ENCODE peak calls at places on chromosome 5, in eight cellular contexts. B is omental fat pad, P is right lobe of liver, H is astrocyte, G is WTC11, E is fibroblast of lung, R is foreskin fibroblast, M is MCF 10A. A is an unnamed sample.

GRCh38 chr5:128225245-128226030 is 141.9 kb downstream of the SLC12A2 start:
- DNase-seq in G (no peak), E (peak; percentile 10), P (no peak), H (no peak), R (no peak), B (no peak), M (peak; percentile 29), A (no peak)

GRCh38 chr5:61617039-61617438 is 285.0 kb downstream of the ZSWIM6 start:
- DNase-seq in P (no peak), M (no peak), R (no peak), G (no peak), E (no peak), H (no peak), B (no peak), A (no peak)

GRCh38 chr5:62124266-62124665 is 181.7 kb upstream of the KIF2A start:
- DNase-seq in E (no peak), P (no peak), M (no peak), B (no peak), H (no peak), R (no peak), G (peak; percentile 25), A (no peak)

GRCh38 chr5:122053181-122054109 is 24.6 kb downstream of the LOX start:
- DNase-seq in E (peak; percentile 47), M (no peak), P (no peak), G (no peak), R (no peak), H (no peak), B (no peak), A (no peak)

GRCh38 chr5:59099995-59100345 is 517.1 kb downstream of the RAB3C start:
- DNase-seq in B (no peak), M (no peak), H (no peak), E (no peak), G (no peak), P (no peak), R (no peak), A (no peak)

GRCh38 chr5:169116961-169117461 is 183.9 kb downstream of the SLIT3 start:
- DNase-seq in G (peak; percentile 70), E (no peak), R (no peak), B (no peak), H (no peak), M (peak; percentile 47), P (no peak), A (peak; percentile 12)

GRCh38 chr5:180105827-180106312 is 34.3 kb upstream of the RNF130 start:
- DNase-seq in P (no peak), G (no peak), E (no peak), M (peak; percentile 34), B (no peak), R (no peak), H (no peak), A (no peak)

GRCh38 chr5:179275941-179276837 is 69.1 kb downstream of the ADAMTS2 start:
- DNase-seq in P (no peak), G (no peak), H (peak; percentile 95), B (peak; percentile 65), M (peak; percentile 72), R (peak; percentile 99), E (peak; percentile 96), A (no peak)

GRCh38 chr5:140295414-140295813 is 7.5 kb downstream of the PFDN1 start:
- DNase-seq in R (peak; percentile 92), M (peak; percentile 94), B (peak; percentile 46), E (peak; percentile 98), H (peak; percentile 98), P (no peak), G (no peak), A (no peak)

GRCh38 chr5:116578676-116579075 is 4.1 kb upstream of the SEMA6A start:
- DNase-seq in H (no peak), R (no peak), G (no peak), M (no peak), B (no peak), P (no peak), E (no peak), A (no peak)

GRCh38 chr5:122154910-122155309 is 25.6 kb downstream of the ZNF474 start:
- DNase-seq in B (no peak), M (peak; percentile 18), R (peak; percentile 61), E (peak; percentile 95), P (no peak), G (no peak), H (peak; percentile 93), A (no peak)

GRCh38 chr5:180127682-180128670 is 56.4 kb upstream of the RNF130 start:
- DNase-seq in E (no peak), M (no peak), R (no peak), H (no peak), B (no peak), P (no peak), G (no peak), A (no peak)

GRCh38 chr5:96778409-96778808 is 29.3 kb downstream of the ERAP1 start:
- DNase-seq in H (no peak), B (no peak), E (no peak), R (no peak), M (no peak), G (no peak), P (no peak), A (no peak)

GRCh38 chr5:137292461-137293025 is 206.6 kb downstream of the SPOCK1 start:
- DNase-seq in P (no peak), B (no peak), H (no peak), R (no peak), G (no peak), M (no peak), E (no peak), A (no peak)

GRCh38 chr5:134396274-134396673 is 15.4 kb downstream of the CDKN2AIPNL start:
- DNase-seq in B (no peak), H (no peak), R (no peak), P (no peak), G (no peak), M (no peak), E (no peak), A (no peak)

DNA sequence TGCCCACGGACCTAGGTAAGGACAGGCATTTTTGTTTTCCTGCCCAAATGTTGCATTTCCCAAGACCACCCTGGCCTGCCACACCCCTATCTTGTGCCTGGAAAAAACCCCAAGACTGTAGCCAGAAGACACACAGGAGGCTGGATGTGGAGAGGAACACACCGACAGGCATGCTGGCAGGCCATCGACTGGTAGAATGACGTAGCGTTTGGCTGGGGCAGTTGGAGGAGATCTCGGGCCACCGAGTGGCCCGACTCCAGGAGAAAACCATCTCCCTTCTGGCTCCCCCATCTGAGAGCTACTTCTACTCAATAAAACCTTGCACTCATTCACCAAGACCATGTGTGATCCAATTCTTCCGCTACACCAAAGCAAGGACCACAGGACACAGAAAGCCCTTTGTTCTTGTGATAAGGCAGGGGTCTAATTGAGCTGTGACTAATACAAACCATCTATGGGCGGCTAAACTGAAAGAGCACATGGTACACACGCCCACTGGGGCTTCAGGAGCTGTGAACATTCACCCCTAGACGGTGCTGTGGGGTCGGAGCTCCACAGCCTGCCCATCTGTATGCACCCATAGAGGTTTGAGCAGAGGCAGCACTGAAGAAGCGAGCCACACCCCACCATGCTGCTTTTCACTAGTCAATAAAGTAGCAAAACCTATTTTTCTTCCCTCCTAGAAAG is 38.9 kb upstream of the N4BP3 start:
- DNase-seq in P (no peak), B (no peak), E (peak; percentile 50), M (no peak), G (no peak), H (peak; percentile 42), R (no peak), A (peak; percentile 12)
- TF ChIP-seq CTCF in P (no peak), B (no peak), E (peak; percentile 62), M (no peak), G (no peak), H (peak; percentile 13), R (peak; percentile 2), A (no peak)

GRCh38 chr5:206406-206805 is 11.5 kb downstream of the CCDC127 start:
- DNase-seq in G (no peak), P (peak; percentile 5), M (no peak), E (peak; percentile 81), H (peak; percentile 74), B (no peak), R (peak; percentile 32), A (no peak)
- TF ChIP-seq CTCF in G (no peak), P (no peak), M (no peak), E (no peak), H (no peak), B (no peak), R (no peak), A (no peak)

GRCh38 chr5:51382759-51383493 is at the start of gene ISL1:
- DNase-seq in R (peak; percentile 97), B (peak; percentile 60), P (no peak), G (peak; percentile 88), H (peak; percentile 46), M (peak; percentile 79), E (peak; percentile 69), A (no peak)

GRCh38 chr5:51381801-51382507 is 1.3 kb upstream of the ISL1 start:
- DNase-seq in P (no peak), M (no peak), G (peak; percentile 26), B (no peak), E (no peak), H (no peak), R (no peak), A (no peak)

GRCh38 chr5:51382508-51382758 is 815 bp upstream of the ISL1 start:
- DNase-seq in R (no peak), H (no peak), B (no peak), E (no peak), P (no peak), M (no peak), G (no peak), A (no peak)

GRCh38 chr5:51378778-51379652 is 4.2 kb upstream of the ISL1 start:
- DNase-seq in P (no peak), B (no peak), G (peak; percentile 45), H (peak; percentile 4), R (no peak), M (no peak), E (peak; percentile 23), A (no peak)

DNA sequence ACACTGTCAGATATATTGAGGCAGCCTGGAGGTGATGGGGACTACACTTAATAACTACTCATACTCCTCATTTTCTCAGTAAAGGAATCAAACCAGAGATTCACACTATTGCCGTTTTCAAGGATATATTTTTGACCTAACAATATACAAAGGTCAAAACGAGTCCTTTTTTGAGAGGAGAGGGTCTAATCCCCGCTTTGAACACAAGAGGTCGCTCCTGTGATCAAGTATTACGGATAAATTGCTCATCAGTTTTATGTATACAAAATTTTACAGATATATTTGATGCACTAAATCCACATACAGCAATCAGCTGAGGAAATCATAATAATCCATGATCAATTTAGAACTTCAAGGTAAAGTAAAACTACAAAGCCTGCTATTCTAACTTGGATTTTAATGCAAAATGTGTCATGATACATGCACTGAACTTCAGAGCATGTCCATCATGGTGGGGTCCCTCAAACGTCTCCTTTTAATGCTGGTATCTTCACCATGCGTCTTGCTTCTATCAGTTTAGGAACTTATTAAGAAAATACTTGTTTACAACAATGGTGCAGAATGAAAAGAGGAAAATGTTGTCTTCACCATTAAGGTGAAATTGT is 2.5 kb upstream of the ISL1 start:
- DNase-seq in H (no peak), G (peak; percentile 32), M (peak; percentile 48), E (no peak), R (no peak), P (no peak), B (peak; percentile 24), A (no peak)
- TF ChIP-seq CTCF in H (peak; percentile 67), G (peak; percentile 39), M (peak; percentile 60), E (peak; percentile 72), R (peak; percentile 70), P (peak; percentile 55), B (no peak), A (peak; percentile 44)

DNA sequence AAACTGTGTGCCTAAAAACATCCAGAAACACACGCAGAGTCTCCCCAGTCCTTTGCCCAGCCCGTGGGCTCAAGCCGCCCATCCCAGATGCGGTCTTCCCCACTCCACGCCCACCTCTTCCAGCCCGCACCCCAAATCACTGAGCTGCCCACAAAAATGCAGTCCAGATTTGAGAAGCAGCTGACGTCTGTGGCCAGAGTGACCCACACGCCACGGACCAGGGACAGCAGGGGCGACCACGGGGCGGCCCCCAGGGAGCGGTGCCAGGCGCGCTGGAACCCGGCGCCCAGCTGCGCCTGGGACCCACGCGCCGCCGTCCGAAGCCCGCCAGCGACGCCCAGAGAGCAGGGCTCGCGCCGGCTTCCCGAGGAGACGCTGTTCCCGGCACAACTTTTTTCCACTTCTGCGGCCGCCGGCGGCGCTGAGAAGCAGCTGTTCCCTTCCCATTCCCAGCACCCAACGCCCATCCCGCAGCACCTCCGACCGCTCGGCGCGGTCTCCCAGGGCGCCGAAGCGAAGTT is 674 bp downstream of the LHFPL2 start:
- DNase-seq in H (peak; percentile 64), B (no peak), P (peak; percentile 61), G (peak; percentile 49), E (peak; percentile 67), M (peak; percentile 53), R (peak; percentile 41), A (peak; percentile 53)
- TF ChIP-seq CTCF in H (no peak), B (no peak), P (peak; percentile 12), G (no peak), E (peak; percentile 12), M (no peak), R (no peak), A (peak; percentile 14)